ENCODE peak calls at places on chromosomes 13 and 19, in ten cellular contexts. S is BE2C, V is brain microvascular endothelial cell, R is fibroblast of lung, F is Peyer's patch, U is mammary epithelial cell, X is RWPE2, I is fibroblast of pulmonary artery, D is left ventricle myocardium inferior, Q is mucosa of descending colon. Z is an unnamed sample.

GRCh38 chr13:35140321-35140720 is 198.3 kb downstream of the NBEA start:
- DNase-seq in S (no peak), V (no peak), R (peak), F (no peak), U (no peak), X (no peak), I (no peak), D (no peak), Q (no peak), Z (no peak)

GRCh38 chr13:40732658-40733057 is 38.3 kb downstream of the MRPS31 start:
- DNase-seq in S (no peak), V (no peak), R (no peak), F (no peak), U (no peak), X (no peak), I (no peak), D (no peak), Q (no peak), Z (no peak)

GRCh38 chr19:54461201-54462071 is 2.1 kb downstream of the LENG9 start:
- DNase-seq in S (no peak), V (no peak), R (peak), F (no peak), U (no peak), X (no peak), I (peak), D (no peak), Q (peak), Z (no peak)

GRCh38 chr19:12000152-12000981 is 35.1 kb downstream of the ZNF433 start:
- DNase-seq in S (no peak), V (peak), R (no peak), F (no peak), U (peak), X (no peak), I (no peak), D (no peak), Q (no peak), Z (no peak)

GRCh38 chr13:66443926-66444325 is 786.2 kb downstream of the PCDH9 start:
- DNase-seq in S (no peak), V (no peak), R (no peak), F (no peak), U (no peak), X (no peak), I (no peak), D (no peak), Q (no peak), Z (no peak)

GRCh38 chr13:79810671-79811070 is 329.7 kb downstream of the NDFIP2 start:
- DNase-seq in S (no peak), V (peak), R (peak), F (no peak), U (peak), X (no peak), I (peak), D (no peak), Q (no peak), Z (no peak)

GRCh38 chr19:38078302-38078930 is 145.6 kb downstream of the DPF1 start:
- DNase-seq in S (no peak), V (no peak), R (no peak), F (no peak), U (no peak), X (no peak), I (no peak), D (no peak), Q (no peak), Z (no peak)

GRCh38 chr19:55005684-55006488 is 32.2 kb downstream of the GP6 start:
- DNase-seq in S (peak), V (peak), R (peak), F (peak), U (peak), X (no peak), I (no peak), D (no peak), Q (no peak), Z (peak)

GRCh38 chr13:111183087-111183645 is 68.1 kb downstream of the ARHGEF7 start:
- DNase-seq in S (no peak), V (no peak), R (no peak), F (no peak), U (no peak), X (no peak), I (no peak), D (no peak), Q (no peak), Z (no peak)

DNA sequence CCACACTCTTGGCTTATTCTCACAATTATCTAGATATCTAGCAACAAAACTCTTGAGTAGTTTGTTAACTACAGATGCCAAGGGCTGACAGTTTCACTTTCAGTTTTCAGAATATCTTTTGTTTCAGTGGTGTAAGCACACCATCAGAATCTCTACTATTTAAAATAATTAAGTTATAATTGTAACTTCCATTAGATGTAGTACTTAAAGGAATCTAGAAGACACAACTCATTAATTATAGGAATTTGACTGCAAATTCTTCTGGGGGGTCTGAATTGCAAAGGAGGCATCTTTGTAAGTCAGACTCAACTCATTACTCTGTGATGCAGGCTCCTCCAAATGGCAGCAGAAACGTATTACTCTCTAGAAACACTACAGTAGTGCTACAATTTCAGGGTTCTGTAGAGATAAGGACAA is 44.9 kb upstream of the USPL1 start:
- DNase-seq in S (no peak), V (peak), R (peak), F (no peak), U (peak), X (no peak), I (peak), D (no peak), Q (no peak), Z (no peak)
- TF ChIP-seq CTCF in S (peak), V (peak), R (peak), F (peak), U (no peak), X (peak), I (peak), D (peak), Q (no peak), Z (no peak)

GRCh38 chr19:48713041-48713863 is 6.3 kb downstream of the MAMSTR start:
- DNase-seq in S (no peak), V (peak), R (no peak), F (no peak), U (no peak), X (no peak), I (no peak), D (no peak), Q (no peak), Z (peak)
- TF ChIP-seq CTCF in S (peak), V (peak), R (peak), F (no peak), U (no peak), X (no peak), I (peak), D (peak), Q (no peak), Z (peak)

GRCh38 chr13:113000575-113000974 is 31.6 kb downstream of the MCF2L start:
- DNase-seq in S (no peak), V (no peak), R (no peak), F (no peak), U (no peak), X (no peak), I (no peak), D (no peak), Q (no peak), Z (no peak)

GRCh38 chr13:113004126-113004525 is 35.1 kb downstream of the MCF2L start:
- DNase-seq in S (no peak), V (no peak), R (no peak), F (no peak), U (no peak), X (no peak), I (no peak), D (no peak), Q (no peak), Z (no peak)

GRCh38 chr13:113001251-113002140 is 32.5 kb downstream of the MCF2L start:
- DNase-seq in S (peak), V (peak), R (peak), F (no peak), U (no peak), X (no peak), I (peak), D (no peak), Q (no peak), Z (peak)

GRCh38 chr13:113002891-113003290 is 33.9 kb downstream of the MCF2L start:
- DNase-seq in S (no peak), V (no peak), R (no peak), F (no peak), U (no peak), X (no peak), I (no peak), D (no peak), Q (no peak), Z (no peak)

GRCh38 chr13:113002206-113002821 is 33.3 kb downstream of the MCF2L start:
- DNase-seq in S (peak), V (no peak), R (no peak), F (no peak), U (no peak), X (no peak), I (no peak), D (no peak), Q (no peak), Z (peak)
- TF ChIP-seq CTCF in S (peak), V (peak), R (no peak), F (no peak), U (no peak), X (no peak), I (peak), D (peak), Q (peak), Z (peak)

GRCh38 chr13:74063533-74064100 is 70.6 kb downstream of the KLF12 start:
- DNase-seq in S (no peak), V (no peak), R (no peak), F (no peak), U (no peak), X (no peak), I (no peak), D (no peak), Q (no peak), Z (no peak)

GRCh38 chr13:74064805-74065204 is 69.4 kb downstream of the KLF12 start:
- DNase-seq in S (no peak), V (no peak), R (no peak), F (no peak), U (no peak), X (no peak), I (no peak), D (no peak), Q (no peak), Z (no peak)

GRCh38 chr13:74066937-74067336 is 67.3 kb downstream of the KLF12 start:
- DNase-seq in S (no peak), V (no peak), R (no peak), F (no peak), U (no peak), X (no peak), I (no peak), D (no peak), Q (no peak), Z (no peak)

GRCh38 chr13:74062933-74063332 is 71.3 kb downstream of the KLF12 start:
- DNase-seq in S (no peak), V (peak), R (peak), F (peak), U (no peak), X (no peak), I (peak), D (peak), Q (peak), Z (no peak)

DNA sequence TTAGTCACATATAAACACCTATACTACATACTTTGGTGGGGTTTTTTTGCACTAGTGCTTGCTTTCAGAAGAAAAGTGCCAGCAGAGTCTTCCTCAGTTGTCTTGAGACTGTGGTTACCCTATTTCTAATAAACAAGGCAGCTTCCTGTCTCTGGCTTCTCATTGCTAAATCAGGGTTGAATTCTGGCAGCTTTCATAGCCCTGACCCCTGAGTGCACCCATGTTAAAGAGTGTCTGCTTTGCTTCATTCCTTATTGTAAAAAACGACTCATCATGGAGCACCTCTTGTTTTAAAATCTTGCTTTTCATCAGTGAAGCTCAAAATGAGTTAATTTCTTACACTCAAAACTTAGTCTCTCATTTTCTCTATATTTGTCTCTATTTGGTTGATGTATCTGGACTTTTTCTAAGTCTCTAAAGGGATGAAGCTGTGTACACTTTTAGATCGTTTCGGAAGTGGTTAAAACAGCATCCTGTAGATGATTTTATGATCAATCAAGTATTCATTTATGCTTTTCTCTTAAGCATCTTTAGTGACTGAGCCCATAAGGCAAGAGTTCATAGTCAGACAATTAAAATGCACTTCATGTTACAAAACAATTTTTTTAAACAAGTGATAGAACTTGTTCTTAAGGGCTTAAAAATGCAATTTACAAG is 72.1 kb downstream of the KLF12 start:
- DNase-seq in S (no peak), V (peak), R (peak), F (peak), U (no peak), X (no peak), I (peak), D (no peak), Q (no peak), Z (no peak)
- TF ChIP-seq CTCF in S (no peak), V (no peak), R (no peak), F (no peak), U (no peak), X (no peak), I (no peak), D (no peak), Q (no peak), Z (no peak)

GRCh38 chr13:88674841-88675240 is 1003.7 kb downstream of the SLITRK5 start:
- DNase-seq in S (no peak), V (no peak), R (no peak), F (no peak), U (no peak), X (no peak), I (no peak), D (no peak), Q (no peak), Z (no peak)
- TF ChIP-seq CTCF in S (no peak), V (no peak), R (no peak), F (no peak), U (no peak), X (no peak), I (no peak), D (no peak), Q (no peak), Z (no peak)

GRCh38 chr19:1465191-1466016 is 13.6 kb downstream of the C19orf25 start:
- DNase-seq in S (no peak), V (no peak), R (peak), F (no peak), U (peak), X (no peak), I (no peak), D (no peak), Q (peak), Z (peak)
- TF ChIP-seq CTCF in S (no peak), V (peak), R (no peak), F (peak), U (peak), X (peak), I (peak), D (peak), Q (peak), Z (peak)

GRCh38 chr19:13017306-13018036 is 22.2 kb downstream of the NFIX start:
- DNase-seq in S (no peak), V (no peak), R (peak), F (no peak), U (peak), X (no peak), I (no peak), D (no peak), Q (peak), Z (no peak)

GRCh38 chr19:13018037-13018914 is 23.0 kb downstream of the NFIX start:
- DNase-seq in S (peak), V (no peak), R (peak), F (no peak), U (peak), X (no peak), I (peak), D (peak), Q (no peak), Z (no peak)

GRCh38 chr19:13015361-13016231 is 20.3 kb downstream of the NFIX start:
- DNase-seq in S (no peak), V (no peak), R (peak), F (no peak), U (peak), X (no peak), I (peak), D (no peak), Q (no peak), Z (no peak)

GRCh38 chr19:13016245-13016627 is 21.0 kb downstream of the NFIX start:
- DNase-seq in S (no peak), V (no peak), R (no peak), F (no peak), U (no peak), X (no peak), I (no peak), D (no peak), Q (no peak), Z (no peak)

GRCh38 chr19:13016628-13017305 is 21.5 kb downstream of the NFIX start:
- DNase-seq in S (no peak), V (no peak), R (no peak), F (no peak), U (peak), X (no peak), I (no peak), D (no peak), Q (no peak), Z (no peak)
- TF ChIP-seq CTCF in S (no peak), V (no peak), R (no peak), F (no peak), U (no peak), X (no peak), I (no peak), D (no peak), Q (no peak), Z (no peak)